ENCODE peak calls at places on chromosome 7, in six cellular contexts. A is stomach; C is kidney; S is IMR-90; V is CD8-positive, alpha-beta T cell; D is spleen. I is an unnamed sample.

GRCh38 chr7:37535841-37536240 is 87.2 kb upstream of the ELMO1 start:
- DNase-seq in C (no peak), A (no peak), V (no peak), D (no peak), S (no peak), I (no peak)

GRCh38 chr7:51602321-51602720 is 285.7 kb upstream of the COBL start:
- DNase-seq in A (no peak), S (no peak), V (no peak), D (no peak), C (no peak), I (no peak)

GRCh38 chr7:131404226-131404911 is 76.7 kb downstream of the MKLN1 start:
- DNase-seq in S (no peak), A (no peak), V (no peak), D (no peak), C (no peak), I (no peak)

GRCh38 chr7:126702242-126703016 is 550.3 kb downstream of the GRM8 start:
- DNase-seq in A (no peak), C (no peak), D (no peak), S (no peak), V (no peak), I (no peak)

GRCh38 chr7:99372275-99373085 is 2.0 kb upstream of the ARPC1B start:
- DNase-seq in S (peak; percentile 47), D (peak; percentile 68), A (peak; percentile 51), C (peak; percentile 77), V (no peak), I (no peak)

GRCh38 chr7:219581-220150 is 27.3 kb downstream of the FAM20C start:
- DNase-seq in C (no peak), S (no peak), A (peak; percentile 74), D (no peak), V (no peak), I (no peak)

GRCh38 chr7:137130751-137131158 is 212.8 kb downstream of the PTN start:
- DNase-seq in A (no peak), V (no peak), D (peak; percentile 47), S (peak; percentile 82), C (no peak), I (no peak)

GRCh38 chr7:94289071-94289470 is 105.6 kb upstream of the COL1A2 start:
- DNase-seq in C (no peak), S (peak; percentile 91), D (no peak), A (peak; percentile 56), V (no peak), I (peak; percentile 81)

GRCh38 chr7:115634633-115635032 is 395.9 kb downstream of the TFEC start:
- DNase-seq in C (no peak), A (no peak), S (no peak), D (no peak), V (no peak), I (no peak)

GRCh38 chr7:46610746-46611145 is 689.7 kb upstream of the IGFBP3 start:
- DNase-seq in D (no peak), V (no peak), C (no peak), S (peak; percentile 13), A (no peak), I (no peak)

GRCh38 chr7:6056616-6057015 is 25.4 kb downstream of the ANKRD61 start:
- DNase-seq in S (no peak), D (no peak), A (no peak), C (no peak), V (no peak), I (no peak)

GRCh38 chr7:4610768-4611467 is 71.2 kb upstream of the FOXK1 start:
- DNase-seq in V (peak; percentile 12), S (peak; percentile 69), D (peak; percentile 71), A (peak; percentile 59), C (peak; percentile 48), I (peak; percentile 32)

GRCh38 chr7:11006271-11006670 is 32.6 kb downstream of the PHF14 start:
- DNase-seq in D (no peak), S (no peak), A (no peak), C (no peak), V (no peak), I (no peak)
- H3K36me3 ChIP-seq in D (no peaks in the 10 kb centered on the region), S (peaks cover 4% of the 10 kb centered on the region), A (no peaks in the 10 kb centered on the region), C (no peaks in the 10 kb centered on the region), V (peaks cover 3% of the 10 kb centered on the region), I (no peaks in the 10 kb centered on the region)

DNA sequence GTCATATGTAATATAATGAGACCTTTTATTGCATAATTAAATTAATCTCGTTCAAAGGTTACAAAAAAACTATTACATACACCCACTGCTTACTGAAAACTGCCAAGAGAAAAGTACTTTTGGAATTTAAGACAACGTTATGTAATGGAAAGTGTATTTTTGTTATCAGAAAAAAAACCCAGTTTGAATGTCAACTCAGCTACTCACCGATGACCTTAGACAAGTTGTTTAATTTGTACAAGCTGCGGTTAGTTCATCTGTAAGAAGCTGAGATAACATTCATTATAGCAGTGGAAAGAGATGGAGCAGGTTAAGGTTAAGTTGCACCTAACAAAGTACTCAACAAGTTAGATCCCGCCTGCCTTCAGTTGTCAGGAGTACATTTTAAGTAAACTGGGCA is 1.1 kb downstream of the PSMA2 start:
- DNase-seq in A (no peak), C (no peak), V (no peak), D (no peak), S (peak; percentile 29), I (no peak)
- H3K27ac ChIP-seq in A (peak overlapping the region; percentile 87), C (no peak overlapping the region), V (peak overlapping the region; percentile 87), D (peak overlapping the region; percentile 92), S (no peak overlapping the region), I (no peak overlapping the region)

GRCh38 chr7:22330903-22331302 is 26.1 kb downstream of the RAPGEF5 start:
- DNase-seq in V (no peak), C (no peak), S (no peak), D (no peak), A (no peak), I (no peak)
- H3K4me1 ChIP-seq in V (no peaks in the 10 kb centered on the region), C (no peaks in the 10 kb centered on the region), S (no peaks in the 10 kb centered on the region), D (no peaks in the 10 kb centered on the region), A (peaks cover 4% of the 10 kb centered on the region), I (no peaks in the 10 kb centered on the region)

GRCh38 chr7:10588084-10588483 is 385.6 kb upstream of the PHF14 start:
- DNase-seq in C (no peak), V (no peak), S (no peak), D (no peak), A (no peak), I (no peak)

GRCh38 chr7:10596827-10597226 is 376.8 kb upstream of the PHF14 start:
- DNase-seq in D (no peak), A (no peak), C (no peak), V (no peak), S (no peak), I (no peak)

GRCh38 chr7:10592604-10593003 is 381.1 kb upstream of the PHF14 start:
- DNase-seq in C (no peak), V (no peak), D (no peak), A (no peak), S (no peak), I (no peak)

DNA sequence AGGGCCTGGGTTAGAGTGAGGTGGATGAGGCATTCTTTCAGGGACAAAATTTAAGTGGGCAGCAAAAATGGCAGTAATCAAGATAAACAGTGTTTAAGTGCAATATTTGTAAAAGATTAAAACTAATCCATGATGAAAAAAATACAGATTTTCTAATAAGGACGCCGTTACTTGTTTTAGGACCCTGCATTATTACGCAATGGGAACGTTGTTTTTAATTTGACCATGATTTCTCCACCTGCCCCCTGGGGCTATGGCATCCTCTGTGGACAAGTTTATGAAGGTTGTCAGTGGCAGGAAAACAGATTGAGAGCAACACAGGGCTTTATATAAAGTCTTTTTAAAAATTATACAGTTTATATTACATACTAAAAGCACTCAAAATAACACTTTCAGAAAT is 380.6 kb upstream of the PHF14 start:
- DNase-seq in V (no peak), S (no peak), C (no peak), D (no peak), A (no peak), I (no peak)
- H3K36me3 ChIP-seq in V (no peaks in the 10 kb centered on the region), S (no peaks in the 10 kb centered on the region), C (no peaks in the 10 kb centered on the region), D (no peaks in the 10 kb centered on the region), A (no peaks in the 10 kb centered on the region), I (no peaks in the 10 kb centered on the region)